ENCODE peak calls at places on chromosomes 12 and 14, in seven cellular contexts. T, O, V, J, X, N and U are unnamed samples.

GRCh38 chr12:132117558-132117875 is 26.6 kb downstream of the DDX51 start:
- DNase-seq in T (no peak), O (no peak), V (no peak), J (no peak), X (no peak), N (no peak), U (no peak)

GRCh38 chr12:83865431-83865830 is 1047.2 kb downstream of the SLC6A15 start:
- DNase-seq in T (peak), O (no peak), V (no peak), J (no peak), X (no peak), N (no peak), U (no peak)

GRCh38 chr12:27525373-27525772 is 1.4 kb downstream of the PPFIBP1 start:
- DNase-seq in T (no peak), O (peak), V (no peak), J (no peak), X (peak), N (no peak), U (no peak)

GRCh38 chr12:121963341-121964018 is 45.1 kb downstream of the CFAP251 start:
- DNase-seq in T (no peak), O (no peak), V (no peak), J (no peak), X (no peak), N (no peak), U (no peak)

GRCh38 chr12:116604151-116604550 is 45.0 kb downstream of the MAP1LC3B2 start:
- DNase-seq in T (no peak), O (peak), V (no peak), J (no peak), X (no peak), N (no peak), U (no peak)

GRCh38 chr12:62600038-62600437 is 133.4 kb downstream of the MON2 start:
- DNase-seq in T (no peak), O (no peak), V (no peak), J (no peak), X (peak), N (no peak), U (no peak)

GRCh38 chr12:121762269-121762668 is 31.2 kb downstream of the RHOF start:
- DNase-seq in T (no peak), O (no peak), V (no peak), J (peak), X (peak), N (no peak), U (no peak)

GRCh38 chr12:23899434-23899833 is 50.0 kb downstream of the SOX5 start:
- DNase-seq in T (no peak), O (peak), V (no peak), J (no peak), X (peak), N (no peak), U (no peak)

GRCh38 chr12:108915632-108916133 is 35.8 kb downstream of the DAO start:
- DNase-seq in T (no peak), O (no peak), V (no peak), J (no peak), X (no peak), N (no peak), U (no peak)

GRCh38 chr12:122349078-122349477 is 73.4 kb downstream of the CLIP1 start:
- DNase-seq in T (no peak), O (no peak), V (no peak), J (no peak), X (no peak), N (no peak), U (no peak)

GRCh38 chr14:95998656-95999055 is 40.5 kb upstream of the C14orf132 start:
- DNase-seq in T (peak), O (peak), V (no peak), J (no peak), X (peak), N (no peak), U (no peak)

GRCh38 chr14:33568935-33569579 is 381.8 kb downstream of the EGLN3 start:
- DNase-seq in T (no peak), O (peak), V (no peak), J (no peak), X (peak), N (no peak), U (no peak)

GRCh38 chr12:123859035-123859434 is 96.9 kb downstream of the DNAH10 start:
- DNase-seq in T (no peak), O (no peak), V (no peak), J (no peak), X (no peak), N (no peak), U (no peak)

GRCh38 chr12:108609535-108610335 is 11.9 kb upstream of the TMEM119 start:
- DNase-seq in T (peak), O (peak), V (peak), J (peak), X (peak), N (no peak), U (peak)

GRCh38 chr12:70661762-70662161 is 24.5 kb upstream of the PTPRB start:
- DNase-seq in T (peak), O (peak), V (no peak), J (no peak), X (peak), N (peak), U (peak)

GRCh38 chr12:11707535-11707934 is 58.1 kb downstream of the ETV6 start:
- DNase-seq in T (no peak), O (no peak), V (peak), J (no peak), X (no peak), N (no peak), U (no peak)

GRCh38 chr14:104973215-104974145 is 4.7 kb downstream of the AHNAK2 start:
- DNase-seq in T (peak), O (peak), V (peak), J (peak), X (peak), N (peak), U (peak)

GRCh38 chr12:48936379-48936979 is 11.2 kb upstream of the FKBP11 start:
- DNase-seq in T (peak), O (peak), V (peak), J (peak), X (peak), N (no peak), U (no peak)

GRCh38 chr14:31843361-31844091 is 233.6 kb upstream of the ARHGAP5 start:
- DNase-seq in T (no peak), O (peak), V (peak), J (no peak), X (no peak), N (no peak), U (no peak)

GRCh38 chr12:3728686-3729085 is 24.2 kb downstream of the CRACR2A start:
- DNase-seq in T (no peak), O (no peak), V (no peak), J (no peak), X (no peak), N (no peak), U (no peak)

GRCh38 chr12:12008232-12008850 is 62.4 kb upstream of the BCL2L14 start:
- DNase-seq in T (no peak), O (peak), V (peak), J (no peak), X (no peak), N (no peak), U (no peak)

GRCh38 chr14:39102969-39103957 is at the start of gene SEC23A:
- DNase-seq in T (peak), O (peak), V (peak), J (peak), X (peak), N (no peak), U (peak)

GRCh38 chr12:45216983-45217485 is 1.1 kb downstream of the ANO6 start:
- DNase-seq in T (no peak), O (no peak), V (no peak), J (no peak), X (no peak), N (no peak), U (no peak)

GRCh38 chr14:53692451-53693330 is 263.9 kb downstream of the BMP4 start:
- DNase-seq in T (no peak), O (no peak), V (no peak), J (no peak), X (peak), N (no peak), U (no peak)

GRCh38 chr14:22980672-22981089 is 1.7 kb downstream of the AJUBA start:
- DNase-seq in T (no peak), O (peak), V (peak), J (no peak), X (no peak), N (no peak), U (no peak)

GRCh38 chr12:7905071-7905470 is 30.9 kb downstream of the SLC2A3 start:
- DNase-seq in T (peak), O (peak), V (no peak), J (no peak), X (peak), N (no peak), U (no peak)

GRCh38 chr12:38744056-38744455 is 161.3 kb downstream of the CPNE8 start:
- DNase-seq in T (no peak), O (peak), V (no peak), J (no peak), X (no peak), N (no peak), U (no peak)

GRCh38 chr12:50187084-50187900 is 20.1 kb upstream of the CERS5 start:
- DNase-seq in T (peak), O (peak), V (no peak), J (no peak), X (peak), N (no peak), U (peak)

GRCh38 chr12:109759076-109759420 is 45.4 kb downstream of the FAM222A start:
- DNase-seq in T (no peak), O (no peak), V (peak), J (peak), X (no peak), N (no peak), U (no peak)

GRCh38 chr14:101823511-101824120 is 62.1 kb downstream of the PPP2R5C start:
- DNase-seq in T (no peak), O (peak), V (peak), J (no peak), X (no peak), N (no peak), U (no peak)

GRCh38 chr12:65965358-65965757 is 141.1 kb downstream of the HMGA2 start:
- DNase-seq in T (peak), O (no peak), V (no peak), J (no peak), X (peak), N (no peak), U (peak)

GRCh38 chr12:83320350-83320749 is 633.6 kb downstream of the TMTC2 start:
- DNase-seq in T (no peak), O (no peak), V (no peak), J (no peak), X (no peak), N (no peak), U (no peak)

GRCh38 chr14:65231286-65231980 is 129.1 kb upstream of the MAX start:
- DNase-seq in T (no peak), O (no peak), V (no peak), J (no peak), X (no peak), N (no peak), U (no peak)

GRCh38 chr14:68527329-68527851 is 265.5 kb downstream of the ZFP36L1 start:
- DNase-seq in T (no peak), O (no peak), V (no peak), J (no peak), X (peak), N (no peak), U (no peak)

GRCh38 chr12:87253157-87253556 is 776.0 kb downstream of the C12orf50 start:
- DNase-seq in T (no peak), O (peak), V (no peak), J (no peak), X (no peak), N (no peak), U (no peak)

GRCh38 chr14:61567838-61568571 is 127.3 kb upstream of the HIF1A start:
- DNase-seq in T (no peak), O (no peak), V (no peak), J (no peak), X (no peak), N (no peak), U (no peak)
- H3K4me3 ChIP-seq in T (no peak), O (no peak), V (no peak), J (peak), X (no peak), N (no peak), U (no peak)

GRCh38 chr12:77617818-77618217 is 212.9 kb upstream of the NAV3 start:
- DNase-seq in T (no peak), O (no peak), V (no peak), J (no peak), X (no peak), N (no peak), U (no peak)

GRCh38 chr12:77615331-77615730 is 215.4 kb upstream of the NAV3 start:
- DNase-seq in T (no peak), O (peak), V (no peak), J (no peak), X (no peak), N (no peak), U (no peak)
- TF ChIP-seq CTCF in T (peak), O (peak), V (no peak), J (no peak), X (peak), N (peak), U (no peak)

GRCh38 chr12:9754097-9754964 is 6.4 kb downstream of the CD69 start:
- DNase-seq in T (no peak), O (no peak), V (no peak), J (no peak), X (no peak), N (no peak), U (no peak)

GRCh38 chr12:9752145-9752717 is 8.5 kb downstream of the CD69 start:
- DNase-seq in T (no peak), O (no peak), V (no peak), J (no peak), X (no peak), N (no peak), U (no peak)

GRCh38 chr12:9754984-9755383 is 5.7 kb downstream of the CD69 start:
- DNase-seq in T (no peak), O (no peak), V (no peak), J (no peak), X (no peak), N (no peak), U (no peak)

GRCh38 chr12:9751204-9752144 is 9.2 kb downstream of the CD69 start:
- DNase-seq in T (no peak), O (peak), V (no peak), J (no peak), X (no peak), N (no peak), U (no peak)

GRCh38 chr12:9753042-9753820 is 7.5 kb downstream of the CD69 start:
- DNase-seq in T (no peak), O (no peak), V (no peak), J (no peak), X (no peak), N (no peak), U (no peak)
- H3K4me3 ChIP-seq in T (no peak), O (no peak), V (no peak), J (no peak), X (no peak), N (no peak), U (no peak)

GRCh38 chr12:129067482-129067881 is 214.2 kb downstream of the GLT1D1 start:
- DNase-seq in T (no peak), O (no peak), V (no peak), J (no peak), X (no peak), N (no peak), U (no peak)
- TF ChIP-seq CTCF in T (no peak), O (no peak), V (no peak), J (no peak), X (no peak), N (no peak), U (no peak)

GRCh38 chr12:6376079-6376941 is 947 bp upstream of the SCNN1A start:
- DNase-seq in T (no peak), O (peak), V (peak), J (peak), X (peak), N (peak), U (no peak)
- H3K4me3 ChIP-seq in T (no peak), O (no peak), V (no peak), J (no peak), X (no peak), N (no peak), U (no peak)

GRCh38 chr12:31659087-31659942 is at the start of gene ETFBKMT:
- DNase-seq in T (peak), O (peak), V (peak), J (peak), X (peak), N (peak), U (no peak)
- TF ChIP-seq CTCF in T (peak), O (peak), V (peak), J (peak), X (peak), N (peak), U (peak)

DNA sequence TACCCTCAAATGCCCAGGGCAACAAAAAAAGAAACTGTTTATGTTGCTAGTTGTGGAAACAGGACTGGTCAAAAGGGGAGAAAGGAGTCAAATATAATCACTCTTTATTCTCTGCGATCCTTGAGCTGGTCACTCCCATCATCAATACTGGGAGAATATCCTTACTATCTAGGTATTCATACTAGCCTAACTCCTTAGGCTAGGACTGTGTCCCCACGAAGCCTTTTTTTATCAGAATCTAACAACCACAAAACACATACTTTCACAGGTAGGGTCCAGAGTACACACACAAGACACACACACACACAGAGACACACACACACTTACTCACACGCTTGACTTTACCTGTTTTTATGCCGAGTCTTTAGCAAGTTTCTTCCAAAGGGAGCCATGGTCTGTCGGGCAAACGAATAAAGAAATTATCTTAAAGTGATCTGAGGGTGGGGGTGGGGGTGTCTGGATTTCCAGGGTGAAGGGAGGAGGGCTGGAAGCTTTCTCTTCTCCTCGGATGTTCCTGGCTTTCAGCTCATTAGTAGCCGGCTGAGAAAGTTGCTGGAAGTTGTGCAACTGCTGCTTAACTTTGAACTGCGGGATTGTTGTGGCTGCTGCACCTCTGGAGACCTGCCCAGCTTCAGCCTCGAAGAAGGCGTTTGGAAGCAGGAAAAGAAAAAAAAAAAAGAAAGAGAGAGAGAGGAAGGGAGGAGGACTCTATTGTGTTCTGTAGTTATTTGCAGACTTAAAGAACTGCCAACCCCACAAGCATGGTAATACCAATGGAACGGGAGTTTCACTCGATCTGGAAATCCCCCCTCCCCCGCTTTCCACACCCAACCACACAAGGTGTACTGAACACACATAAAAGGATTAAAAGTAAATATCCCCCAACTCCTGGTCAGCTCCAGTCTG is at the start of gene RASSF9:
- DNase-seq in T (peak), O (peak), V (peak), J (peak), X (peak), N (peak), U (no peak)
- H3K4me3 ChIP-seq in T (peak), O (peak), V (no peak), J (peak), X (peak), N (peak), U (peak)

GRCh38 chr12:5047094-5047493 is 3.4 kb downstream of the KCNA5 start:
- DNase-seq in T (no peak), O (no peak), V (no peak), J (no peak), X (no peak), N (no peak), U (no peak)

GRCh38 chr12:5040368-5040767 is 3.3 kb upstream of the KCNA5 start:
- DNase-seq in T (no peak), O (no peak), V (no peak), J (no peak), X (no peak), N (no peak), U (no peak)

GRCh38 chr12:5047729-5048128 is 4.0 kb downstream of the KCNA5 start:
- DNase-seq in T (no peak), O (no peak), V (no peak), J (no peak), X (no peak), N (no peak), U (no peak)

GRCh38 chr12:5043589-5044419 is at the start of gene KCNA5:
- DNase-seq in T (no peak), O (peak), V (no peak), J (no peak), X (no peak), N (no peak), U (no peak)

DNA sequence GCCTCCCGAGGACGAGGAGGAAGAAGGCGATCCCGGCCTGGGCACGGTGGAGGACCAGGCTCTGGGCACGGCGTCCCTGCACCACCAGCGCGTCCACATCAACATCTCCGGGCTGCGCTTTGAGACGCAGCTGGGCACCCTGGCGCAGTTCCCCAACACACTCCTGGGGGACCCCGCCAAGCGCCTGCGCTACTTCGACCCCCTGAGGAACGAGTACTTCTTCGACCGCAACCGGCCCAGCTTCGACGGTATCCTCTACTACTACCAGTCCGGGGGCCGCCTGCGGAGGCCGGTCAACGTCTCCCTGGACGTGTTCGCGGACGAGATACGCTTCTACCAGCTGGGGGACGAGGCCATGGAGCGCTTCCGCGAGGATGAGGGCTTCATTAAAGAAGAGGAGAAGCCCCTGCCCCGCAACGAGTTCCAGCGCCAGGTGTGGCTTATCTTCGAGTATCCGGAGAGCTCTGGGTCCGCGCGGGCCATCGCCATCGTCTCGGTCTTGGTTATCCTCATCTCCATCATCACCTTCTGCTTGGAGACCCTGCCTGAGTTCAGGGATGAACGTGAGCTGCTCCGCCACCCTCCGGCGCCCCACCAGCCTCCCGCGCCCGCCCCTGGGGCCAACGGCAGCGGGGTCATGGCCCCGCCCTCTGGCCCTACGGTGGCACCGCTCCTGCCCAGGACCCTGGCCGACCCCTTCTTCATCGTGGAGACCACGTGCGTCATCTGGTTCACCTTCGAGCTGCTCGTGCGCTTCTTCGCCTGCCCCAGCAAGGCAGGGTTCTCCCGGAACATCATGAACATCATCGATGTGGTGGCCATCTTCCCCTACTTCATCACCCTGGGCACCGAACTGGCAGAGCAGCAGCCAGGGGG is 979 bp downstream of the KCNA5 start:
- DNase-seq in T (no peak), O (no peak), V (no peak), J (no peak), X (no peak), N (no peak), U (no peak)
- TF ChIP-seq CTCF in T (no peak), O (no peak), V (no peak), J (no peak), X (no peak), N (no peak), U (no peak)

DNA sequence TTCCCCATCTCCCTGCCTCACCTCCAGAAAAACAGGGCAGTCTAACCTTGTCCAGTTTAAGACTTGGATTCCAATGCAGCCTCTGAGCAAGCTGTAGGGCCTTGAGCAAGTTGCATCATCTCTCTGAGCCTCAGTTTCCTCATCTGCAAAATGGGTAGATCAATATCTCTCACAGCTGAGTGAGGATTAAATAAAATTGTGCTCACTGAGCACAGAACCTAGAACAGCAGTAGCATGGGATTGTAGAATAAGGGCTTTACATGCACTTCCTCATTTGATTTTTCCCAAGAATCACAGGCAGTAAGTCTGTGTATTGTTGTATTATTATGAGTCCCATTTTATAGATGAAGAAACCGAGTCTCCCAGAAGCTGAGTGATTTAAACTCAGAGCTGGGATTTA is 2.0 kb downstream of the DTX1 start:
- DNase-seq in T (no peak), O (no peak), V (no peak), J (no peak), X (no peak), N (no peak), U (no peak)
- H3K4me3 ChIP-seq in T (no peak), O (no peak), V (no peak), J (no peak), X (no peak), N (no peak), U (no peak)